ENCODE peak calls at places on chromosomes 12 and 14, in eight cellular contexts. L, M, Y, C, Q, I, W and T are unnamed samples.

GRCh38 chr14:90777830-90778467 is 38.3 kb downstream of the TTC7B start:
- DNase-seq in I (no peak), C (no peak), L (no peak), W (no peak), Q (no peak), Y (no peak), M (no peak), T (no peak)

GRCh38 chr14:23442721-23443356 is 7.4 kb upstream of the MYH7 start:
- DNase-seq in L (no peak), Y (no peak), Q (no peak), C (no peak), W (no peak), I (no peak), M (no peak), T (no peak)

GRCh38 chr14:60061371-60061770 is 30.4 kb upstream of the PCNX4 start:
- DNase-seq in W (peak), C (no peak), L (no peak), Q (no peak), I (no peak), M (no peak), Y (no peak), T (no peak)

GRCh38 chr14:105334383-105335230 is 20.1 kb downstream of the PACS2 start:
- DNase-seq in Q (no peak), M (no peak), L (no peak), C (no peak), Y (no peak), I (no peak), W (no peak), T (no peak)

GRCh38 chr14:53581497-53581896 is 375.1 kb downstream of the BMP4 start:
- DNase-seq in M (no peak), C (no peak), W (no peak), I (no peak), Q (no peak), Y (no peak), L (no peak), T (no peak)

GRCh38 chr14:97033556-97034081 is 236.4 kb downstream of the VRK1 start:
- DNase-seq in Q (no peak), L (no peak), I (no peak), M (no peak), C (no peak), W (no peak), Y (no peak), T (no peak)

GRCh38 chr12:121114019-121114639 is 18.5 kb upstream of the P2RX7 start:
- DNase-seq in C (no peak), Y (no peak), W (no peak), M (no peak), I (no peak), L (no peak), Q (no peak), T (no peak)

GRCh38 chr14:60317609-60318008 is 68.6 kb downstream of the PPM1A start:
- DNase-seq in Q (no peak), C (peak), I (no peak), L (no peak), M (no peak), Y (no peak), W (no peak), T (no peak)

GRCh38 chr12:66149702-66150398 is 19.3 kb upstream of the LLPH start:
- DNase-seq in L (peak), Q (no peak), W (no peak), Y (no peak), M (no peak), I (no peak), C (no peak), T (no peak)

GRCh38 chr14:106459971-106460730 is 933.8 kb downstream of the TMEM121 start:
- DNase-seq in Y (no peak), M (no peak), L (no peak), W (no peak), I (no peak), C (peak), Q (peak), T (no peak)

GRCh38 chr12:79686171-79686570 is 4.6 kb downstream of the PAWR start:
- DNase-seq in Q (no peak), W (no peak), C (no peak), I (no peak), Y (no peak), M (no peak), L (no peak), T (no peak)

GRCh38 chr12:95633049-95633545 is 81.8 kb upstream of the USP44 start:
- DNase-seq in Y (no peak), Q (no peak), I (peak), W (peak), C (no peak), L (peak), M (peak), T (peak)

GRCh38 chr14:28272270-28272669 is 494.3 kb upstream of the FOXG1 start:
- DNase-seq in M (no peak), Q (no peak), Y (no peak), L (no peak), I (no peak), C (no peak), W (no peak), T (no peak)

GRCh38 chr14:24425704-24426103 is 3.8 kb downstream of the CBLN3 start:
- DNase-seq in M (peak), Q (peak), Y (no peak), L (no peak), W (peak), C (peak), I (no peak), T (peak)

GRCh38 chr14:102539544-102540309 is 30.2 kb upstream of the ANKRD9 start:
- DNase-seq in C (peak), Q (no peak), M (peak), W (peak), Y (no peak), I (no peak), L (no peak), T (no peak)

GRCh38 chr12:28191690-28192089 is 1.4 kb downstream of the CCDC91 start:
- DNase-seq in W (no peak), C (no peak), M (peak), I (no peak), Q (peak), Y (no peak), L (no peak), T (no peak)